ENCODE peak calls at places on chromosomes 7 and 10, in eight cellular contexts. S is iPS-NIHi11, P is HCT116, G is RWPE1, N is MV-4-11, Z is T follicular helper cell, Y is Peyer's patch, H is posterior vena cava. U is an unnamed sample.

GRCh38 chr7:77982926-77983550 is 184.5 kb downstream of the PHTF2 start:
- DNase-seq in S (no peak), N (no peak), Z (no peak), P (no peak), H (no peak), Y (no peak), G (peak; percentile 13), U (no peak)

GRCh38 chr10:122730238-122730637 is 30.6 kb upstream of the C10orf120 start:
- DNase-seq in Y (no peak), H (no peak), Z (no peak), S (no peak), N (peak; percentile 59), P (no peak), G (no peak), U (no peak)

GRCh38 chr7:137879357-137880158 is 32.8 kb upstream of the DGKI start:
- DNase-seq in N (peak; percentile 11), Z (no peak), Y (no peak), S (peak; percentile 57), H (no peak), G (peak; percentile 8), P (no peak), U (peak; percentile 53)

GRCh38 chr10:59222788-59223187 is 46.3 kb downstream of the PHYHIPL start:
- DNase-seq in G (no peak), Z (no peak), S (no peak), N (no peak), P (no peak), Y (no peak), H (no peak), U (no peak)

GRCh38 chr7:76330673-76331072 is 28.1 kb downstream of the YWHAG start:
- DNase-seq in Z (no peak), P (no peak), G (no peak), N (no peak), H (peak; percentile 14), Y (no peak), S (no peak), U (peak; percentile 55)

GRCh38 chr7:114310344-114311118 is 104.1 kb upstream of the FOXP2 start:
- DNase-seq in G (no peak), N (no peak), P (no peak), S (no peak), H (no peak), Z (no peak), Y (no peak), U (no peak)

GRCh38 chr10:109981641-109982040 is 26.1 kb upstream of the ADD3 start:
- DNase-seq in G (no peak), H (no peak), N (no peak), P (no peak), Y (no peak), Z (no peak), S (no peak), U (no peak)

GRCh38 chr10:15370212-15370740 is 813 bp downstream of the FAM171A1 start:
- DNase-seq in P (no peak), N (no peak), H (no peak), S (peak; percentile 51), Y (no peak), G (peak; percentile 9), Z (peak; percentile 2), U (peak; percentile 27)

GRCh38 chr7:128842674-128843641 is 12.8 kb downstream of the FLNC start:
- DNase-seq in Y (no peak), Z (no peak), G (no peak), P (no peak), H (peak; percentile 76), N (no peak), S (no peak), U (no peak)

GRCh38 chr10:10520391-10521385 is 497.0 kb upstream of the CELF2 start:
- DNase-seq in Y (no peak), P (no peak), G (no peak), N (peak; percentile 91), Z (no peak), H (no peak), S (no peak), U (no peak)

GRCh38 chr10:101172741-101173140 is 41.6 kb downstream of the TLX1 start:
- DNase-seq in H (no peak), Z (no peak), Y (no peak), S (no peak), N (no peak), G (no peak), P (no peak), U (no peak)

GRCh38 chr10:19920075-19920726 is 104.0 kb downstream of the PLXDC2 start:
- DNase-seq in Z (no peak), S (no peak), H (no peak), N (no peak), Y (no peak), P (no peak), G (no peak), U (no peak)

GRCh38 chr7:134444198-134444960 is 14.5 kb downstream of the AKR1B1 start:
- DNase-seq in G (no peak), N (peak; percentile 92), Y (no peak), P (no peak), S (no peak), H (no peak), Z (no peak), U (no peak)

GRCh38 chr10:12150163-12150562 is 20.7 kb downstream of the SEC61A2 start:
- DNase-seq in N (no peak), G (no peak), H (no peak), Y (no peak), S (no peak), P (no peak), Z (no peak), U (no peak)

GRCh38 chr10:11685787-11686218 is 56.4 kb upstream of the ECHDC3 start:
- DNase-seq in Z (peak; percentile 55), S (no peak), G (peak; percentile 41), H (peak; percentile 85), N (peak; percentile 91), P (peak; percentile 78), Y (peak; percentile 95), U (no peak)

GRCh38 chr10:117543999-117544728 is 1.6 kb downstream of the EMX2 start:
- DNase-seq in H (no peak), N (no peak), G (no peak), S (no peak), P (no peak), Y (no peak), Z (no peak), U (peak; percentile 40)

GRCh38 chr10:131049051-131049450 is 262.5 kb downstream of the TCERG1L start:
- DNase-seq in N (no peak), G (no peak), S (peak; percentile 87), P (no peak), Y (no peak), H (no peak), Z (no peak), U (peak; percentile 84)

GRCh38 chr10:50552771-50553535 is 70.8 kb downstream of the SGMS1 start:
- DNase-seq in N (peak; percentile 38), H (no peak), Y (peak; percentile 66), P (no peak), S (no peak), G (no peak), Z (no peak), U (peak; percentile 63)

GRCh38 chr10:83606275-83606674 is 533.0 kb upstream of the GHITM start:
- DNase-seq in H (no peak), G (no peak), P (no peak), Y (no peak), Z (no peak), N (no peak), S (peak; percentile 19), U (peak; percentile 46)

GRCh38 chr7:55348502-55348901 is 16.6 kb upstream of the LANCL2 start:
- DNase-seq in G (peak; percentile 73), S (no peak), Z (no peak), H (no peak), N (no peak), P (no peak), Y (no peak), U (no peak)

GRCh38 chr10:80599424-80599847 is 61.7 kb downstream of the SH2D4B start:
- DNase-seq in H (no peak), Z (no peak), N (peak; percentile 72), S (peak; percentile 84), Y (peak; percentile 46), G (peak; percentile 56), P (peak; percentile 59), U (peak; percentile 92)

GRCh38 chr7:24587853-24588252 is 14.6 kb downstream of the PALS2 start:
- DNase-seq in N (no peak), S (peak; percentile 22), Z (peak; percentile 42), G (no peak), P (no peak), Y (peak; percentile 49), H (no peak), U (peak; percentile 82)

GRCh38 chr10:18822156-18822555 is 162.9 kb downstream of the ARL5B start:
- DNase-seq in P (no peak), S (peak; percentile 40), N (peak; percentile 10), Y (peak; percentile 59), G (no peak), H (no peak), Z (no peak), U (peak; percentile 74)

GRCh38 chr7:47000561-47000960 is 581.4 kb downstream of the TNS3 start:
- DNase-seq in N (peak; percentile 58), Y (no peak), G (no peak), P (no peak), Z (no peak), H (no peak), S (no peak), U (no peak)

GRCh38 chr7:151251328-151251925 is 2.9 kb upstream of the SMARCD3 start:
- DNase-seq in H (no peak), S (no peak), G (peak; percentile 44), P (no peak), Y (no peak), N (no peak), Z (no peak), U (peak; percentile 51)

GRCh38 chr10:19816420-19817250 is at the start of gene PLXDC2:
- DNase-seq in Y (peak; percentile 58), N (peak; percentile 80), Z (no peak), S (peak; percentile 13), G (no peak), H (peak; percentile 90), P (no peak), U (peak; percentile 61)

GRCh38 chr10:13352519-13352918 is 4.4 kb upstream of the SEPHS1 start:
- DNase-seq in P (no peak), Z (no peak), G (no peak), S (peak; percentile 55), H (peak; percentile 20), N (no peak), Y (no peak), U (peak; percentile 78)

GRCh38 chr7:43869898-43870240 is 552 bp upstream of the MRPS24 start:
- DNase-seq in Y (no peak), S (no peak), G (peak; percentile 86), P (no peak), H (no peak), N (peak; percentile 90), Z (no peak), U (peak; percentile 16)

GRCh38 chr10:90857635-90858488 is at the start of gene HTR7:
- DNase-seq in S (peak; percentile 93), P (no peak), G (peak; percentile 59), Y (peak; percentile 79), Z (peak; percentile 41), N (peak; percentile 44), H (peak; percentile 86), U (peak; percentile 76)

GRCh38 chr10:104406715-104407517 is 53.3 kb downstream of the CFAP58 start:
- DNase-seq in P (peak; percentile 57), Z (no peak), S (no peak), H (no peak), G (peak; percentile 48), N (peak; percentile 5), Y (no peak), U (peak; percentile 68)

GRCh38 chr7:141550694-141551079 is 523 bp upstream of the AGK start:
- DNase-seq in S (peak; percentile 19), Y (no peak), P (no peak), G (no peak), N (no peak), H (no peak), Z (no peak), U (peak; percentile 28)

GRCh38 chr7:1081336-1081735 is 6.6 kb upstream of the GPER1 start:
- DNase-seq in H (no peak), S (no peak), P (no peak), Y (no peak), Z (no peak), G (no peak), N (no peak), U (no peak)

GRCh38 chr10:11035318-11035920 is 17.7 kb downstream of the CELF2 start:
- DNase-seq in S (peak; percentile 41), P (no peak), H (no peak), Y (peak; percentile 65), G (peak; percentile 85), N (no peak), Z (no peak), U (peak; percentile 59)

GRCh38 chr10:10794776-10795175 is 222.9 kb upstream of the CELF2 start:
- DNase-seq in H (no peak), S (no peak), N (peak; percentile 61), P (no peak), Y (no peak), G (peak; percentile 46), Z (no peak), U (no peak)